ENCODE peak calls at places on chromosomes 2 and 18, in seven cellular contexts. Y, W, T, Q, D, S and M are unnamed samples.

GRCh38 chr2:20013061-20013721 is 723 bp upstream of the MATN3 start:
- DNase-seq in Y (no peak), W (no peak), T (peak; percentile 47), Q (peak; percentile 9), D (no peak), S (no peak), M (no peak)

GRCh38 chr2:182831912-182832311 is 34.5 kb downstream of the FRZB start:
- DNase-seq in Y (no peak), W (no peak), T (no peak), Q (no peak), D (no peak), S (no peak), M (no peak)

GRCh38 chr2:43407826-43408783 is 181.7 kb upstream of the ZFP36L2 start:
- DNase-seq in Y (no peak), W (no peak), T (no peak), Q (peak; percentile 18), D (no peak), S (peak; percentile 93), M (no peak)

GRCh38 chr2:23826771-23827170 is 100.2 kb downstream of the ATAD2B start:
- DNase-seq in Y (no peak), W (no peak), T (no peak), Q (no peak), D (no peak), S (no peak), M (no peak)

GRCh38 chr2:238103465-238104070 is 3.4 kb downstream of the ESPNL start:
- DNase-seq in Y (no peak), W (no peak), T (no peak), Q (no peak), D (no peak), S (no peak), M (no peak)

GRCh38 chr2:150644298-150645067 is 157.0 kb upstream of the RND3 start:
- DNase-seq in Y (no peak), W (no peak), T (no peak), Q (peak; percentile 69), D (no peak), S (no peak), M (peak; percentile 45)

GRCh38 chr2:233456934-233457333 is 102.6 kb downstream of the DGKD start:
- DNase-seq in Y (no peak), W (no peak), T (no peak), Q (no peak), D (no peak), S (no peak), M (no peak)

GRCh38 chr2:182924311-182924710 is 57.9 kb upstream of the FRZB start:
- DNase-seq in Y (no peak), W (no peak), T (no peak), Q (peak; percentile 74), D (no peak), S (no peak), M (no peak)

GRCh38 chr2:40118622-40119021 is 333.3 kb downstream of the SLC8A1 start:
- DNase-seq in Y (no peak), W (no peak), T (no peak), Q (no peak), D (no peak), S (no peak), M (no peak)

GRCh38 chr18:26046419-26047077 is 43.9 kb downstream of the SS18 start:
- DNase-seq in Y (no peak), W (no peak), T (no peak), Q (no peak), D (no peak), S (no peak), M (no peak)

GRCh38 chr18:37634516-37634915 is 68.9 kb upstream of the CELF4 start:
- DNase-seq in Y (no peak), W (no peak), T (no peak), Q (no peak), D (no peak), S (no peak), M (no peak)

GRCh38 chr2:67782443-67782842 is 280.4 kb downstream of the C1D start:
- DNase-seq in Y (no peak), W (no peak), T (no peak), Q (peak; percentile 46), D (no peak), S (no peak), M (no peak)

GRCh38 chr18:45589559-45590041 is 25.7 kb upstream of the SLC14A2 start:
- DNase-seq in Y (no peak), W (no peak), T (peak; percentile 56), Q (peak; percentile 96), D (no peak), S (no peak), M (peak; percentile 91)

GRCh38 chr2:223692227-223692947 is 90.2 kb upstream of the SCG2 start:
- DNase-seq in Y (no peak), W (no peak), T (peak; percentile 83), Q (peak; percentile 74), D (no peak), S (peak; percentile 18), M (no peak)

GRCh38 chr2:98377569-98377968 is 31.3 kb downstream of the CNGA3 start:
- DNase-seq in Y (no peak), W (no peak), T (no peak), Q (no peak), D (no peak), S (no peak), M (no peak)

GRCh38 chr2:238247841-238248440 is 8.1 kb upstream of the HES6 start:
- DNase-seq in Y (no peak), W (no peak), T (no peak), Q (no peak), D (no peak), S (no peak), M (no peak)

GRCh38 chr2:176827269-176827668 is 385.3 kb upstream of the HNRNPA3 start:
- DNase-seq in Y (no peak), W (peak; percentile 65), T (no peak), Q (no peak), D (no peak), S (no peak), M (no peak)

GRCh38 chr2:11581797-11582525 is 48.1 kb downstream of the GREB1 start:
- DNase-seq in Y (no peak), W (no peak), T (no peak), Q (no peak), D (no peak), S (no peak), M (no peak)

GRCh38 chr2:241009191-241009590 is 10.8 kb downstream of the SNED1 start:
- DNase-seq in Y (no peak), W (no peak), T (no peak), Q (no peak), D (no peak), S (no peak), M (no peak)

GRCh38 chr2:45984366-45984765 is 312.8 kb upstream of the EPAS1 start:
- DNase-seq in Y (no peak), W (peak; percentile 44), T (no peak), Q (no peak), D (no peak), S (no peak), M (no peak)

GRCh38 chr18:14174706-14175085 is 42.5 kb upstream of the ZNF519 start:
- DNase-seq in Y (no peak), W (no peak), T (no peak), Q (no peak), D (no peak), S (no peak), M (no peak)

GRCh38 chr2:187956906-187957534 is 334.7 kb upstream of the GULP1 start:
- DNase-seq in Y (no peak), W (no peak), T (no peak), Q (no peak), D (no peak), S (no peak), M (no peak)